ENCODE peak calls at places on chromosomes 13 and 19, in eight cellular contexts. I, B, H, V, Q, R, C and L are unnamed samples.

GRCh38 chr13:27923794-27924528 is 4.2 kb downstream of the PDX1 start:
- DNase-seq in I (peak), B (no peak), H (no peak), V (no peak), Q (peak), R (no peak), C (no peak), L (no peak)

GRCh38 chr19:15732388-15732787 is 4.6 kb downstream of the OR10H2 start:
- DNase-seq in I (no peak), B (no peak), H (no peak), V (no peak), Q (no peak), R (no peak), C (no peak), L (no peak)

GRCh38 chr19:55379161-55379560 is 2.5 kb downstream of the TMEM190 start:
- DNase-seq in I (no peak), B (no peak), H (no peak), V (no peak), Q (no peak), R (no peak), C (peak), L (no peak)

GRCh38 chr19:55467236-55468053 is 2.9 kb upstream of the C19orf85 start:
- DNase-seq in I (peak), B (peak), H (no peak), V (peak), Q (peak), R (peak), C (peak), L (peak)

GRCh38 chr19:9528757-9529336 is 9.6 kb downstream of the ZNF426 start:
- DNase-seq in I (no peak), B (peak), H (no peak), V (no peak), Q (no peak), R (no peak), C (no peak), L (peak)

GRCh38 chr13:94343243-94343585 is 136.3 kb downstream of the DCT start:
- DNase-seq in I (no peak), B (no peak), H (no peak), V (no peak), Q (no peak), R (no peak), C (no peak), L (peak)

GRCh38 chr19:58562126-58563033 is 4.0 kb upstream of the UBE2M start:
- DNase-seq in I (peak), B (no peak), H (no peak), V (no peak), Q (no peak), R (no peak), C (peak), L (peak)

GRCh38 chr19:44943801-44944249 is 1.8 kb downstream of the APOC4 start:
- DNase-seq in I (no peak), B (no peak), H (no peak), V (peak), Q (no peak), R (no peak), C (no peak), L (no peak)

GRCh38 chr19:41795031-41795461 is 1.3 kb upstream of the CEACAM3 start:
- DNase-seq in I (peak), B (peak), H (peak), V (peak), Q (peak), R (peak), C (peak), L (peak)

GRCh38 chr19:37654525-37654832 is 786 bp downstream of the ZFP30 start:
- DNase-seq in I (no peak), B (no peak), H (no peak), V (no peak), Q (no peak), R (no peak), C (no peak), L (peak)

GRCh38 chr19:13225973-13226865 is 76.0 kb downstream of the IER2 start:
- DNase-seq in I (no peak), B (no peak), H (no peak), V (no peak), Q (no peak), R (no peak), C (no peak), L (no peak)

GRCh38 chr13:101892296-101892695 is 439.8 kb downstream of the ITGBL1 start:
- DNase-seq in I (no peak), B (no peak), H (no peak), V (no peak), Q (no peak), R (no peak), C (no peak), L (no peak)

GRCh38 chr19:30036154-30037129 is 94.4 kb downstream of the URI1 start:
- DNase-seq in I (no peak), B (no peak), H (no peak), V (no peak), Q (no peak), R (no peak), C (no peak), L (peak)

GRCh38 chr13:93080587-93080986 is 146.0 kb upstream of the GPC6 start:
- DNase-seq in I (no peak), B (no peak), H (no peak), V (no peak), Q (no peak), R (no peak), C (no peak), L (peak)

GRCh38 chr13:26810095-26810494 is 49.5 kb upstream of the GPR12 start:
- DNase-seq in I (no peak), B (no peak), H (no peak), V (no peak), Q (no peak), R (no peak), C (no peak), L (no peak)

GRCh38 chr13:41827507-41828213 is 133.2 kb downstream of the VWA8 start:
- DNase-seq in I (no peak), B (peak), H (no peak), V (no peak), Q (no peak), R (no peak), C (no peak), L (peak)

GRCh38 chr19:8090932-8091331 is 38.4 kb downstream of the CCL25 start:
- DNase-seq in I (no peak), B (no peak), H (no peak), V (no peak), Q (no peak), R (no peak), C (no peak), L (no peak)

GRCh38 chr13:95505976-95506375 is 46.5 kb upstream of the CLDN10 start:
- DNase-seq in I (no peak), B (no peak), H (no peak), V (no peak), Q (no peak), R (no peak), C (no peak), L (no peak)

GRCh38 chr13:95512957-95513356 is 39.6 kb upstream of the CLDN10 start:
- DNase-seq in I (no peak), B (no peak), H (no peak), V (no peak), Q (no peak), R (no peak), C (no peak), L (no peak)

GRCh38 chr13:95512424-95512823 is 40.1 kb upstream of the CLDN10 start:
- DNase-seq in I (no peak), B (no peak), H (no peak), V (no peak), Q (no peak), R (no peak), C (no peak), L (no peak)

GRCh38 chr13:95510950-95511349 is 41.6 kb upstream of the CLDN10 start:
- DNase-seq in I (no peak), B (no peak), H (no peak), V (no peak), Q (no peak), R (no peak), C (no peak), L (no peak)

GRCh38 chr13:95509521-95510315 is 42.8 kb upstream of the CLDN10 start:
- DNase-seq in I (no peak), B (no peak), H (no peak), V (no peak), Q (no peak), R (no peak), C (no peak), L (peak)
- TF ChIP-seq USF2 in I (no peak), B (no peak), H (no peak), V (no peak), Q (no peak), R (no peak), C (no peak), L (no peak)

GRCh38 chr13:45220403-45220802 is 19.6 kb upstream of the KCTD4 start:
- DNase-seq in I (no peak), B (no peak), H (no peak), V (no peak), Q (no peak), R (no peak), C (no peak), L (no peak)

GRCh38 chr13:45218689-45219088 is 17.8 kb upstream of the KCTD4 start:
- DNase-seq in I (no peak), B (no peak), H (no peak), V (no peak), Q (no peak), R (no peak), C (no peak), L (no peak)

GRCh38 chr13:45216193-45216592 is 15.3 kb upstream of the KCTD4 start:
- DNase-seq in I (no peak), B (no peak), H (no peak), V (no peak), Q (no peak), R (no peak), C (no peak), L (no peak)

GRCh38 chr13:45219938-45220375 is 19.1 kb upstream of the KCTD4 start:
- DNase-seq in I (no peak), B (peak), H (no peak), V (no peak), Q (no peak), R (no peak), C (no peak), L (peak)

GRCh38 chr13:45219123-45219891 is 18.5 kb upstream of the KCTD4 start:
- DNase-seq in I (no peak), B (peak), H (no peak), V (no peak), Q (no peak), R (peak), C (no peak), L (no peak)
- TF ChIP-seq USF2 in I (no peak), B (no peak), H (no peak), V (no peak), Q (no peak), R (no peak), C (no peak), L (no peak)

GRCh38 chr19:49924004-49924880 is 4.8 kb upstream of the ATF5 start:
- DNase-seq in I (peak), B (no peak), H (peak), V (peak), Q (no peak), R (no peak), C (no peak), L (no peak)

GRCh38 chr19:49923055-49924003 is 5.7 kb upstream of the ATF5 start:
- DNase-seq in I (no peak), B (no peak), H (peak), V (no peak), Q (no peak), R (no peak), C (no peak), L (no peak)

GRCh38 chr19:49920624-49921363 is 8.2 kb upstream of the ATF5 start:
- DNase-seq in I (no peak), B (no peak), H (peak), V (no peak), Q (no peak), R (no peak), C (no peak), L (no peak)

GRCh38 chr19:49925486-49925885 is 3.5 kb upstream of the ATF5 start:
- DNase-seq in I (no peak), B (no peak), H (no peak), V (no peak), Q (no peak), R (no peak), C (no peak), L (no peak)

DNA sequence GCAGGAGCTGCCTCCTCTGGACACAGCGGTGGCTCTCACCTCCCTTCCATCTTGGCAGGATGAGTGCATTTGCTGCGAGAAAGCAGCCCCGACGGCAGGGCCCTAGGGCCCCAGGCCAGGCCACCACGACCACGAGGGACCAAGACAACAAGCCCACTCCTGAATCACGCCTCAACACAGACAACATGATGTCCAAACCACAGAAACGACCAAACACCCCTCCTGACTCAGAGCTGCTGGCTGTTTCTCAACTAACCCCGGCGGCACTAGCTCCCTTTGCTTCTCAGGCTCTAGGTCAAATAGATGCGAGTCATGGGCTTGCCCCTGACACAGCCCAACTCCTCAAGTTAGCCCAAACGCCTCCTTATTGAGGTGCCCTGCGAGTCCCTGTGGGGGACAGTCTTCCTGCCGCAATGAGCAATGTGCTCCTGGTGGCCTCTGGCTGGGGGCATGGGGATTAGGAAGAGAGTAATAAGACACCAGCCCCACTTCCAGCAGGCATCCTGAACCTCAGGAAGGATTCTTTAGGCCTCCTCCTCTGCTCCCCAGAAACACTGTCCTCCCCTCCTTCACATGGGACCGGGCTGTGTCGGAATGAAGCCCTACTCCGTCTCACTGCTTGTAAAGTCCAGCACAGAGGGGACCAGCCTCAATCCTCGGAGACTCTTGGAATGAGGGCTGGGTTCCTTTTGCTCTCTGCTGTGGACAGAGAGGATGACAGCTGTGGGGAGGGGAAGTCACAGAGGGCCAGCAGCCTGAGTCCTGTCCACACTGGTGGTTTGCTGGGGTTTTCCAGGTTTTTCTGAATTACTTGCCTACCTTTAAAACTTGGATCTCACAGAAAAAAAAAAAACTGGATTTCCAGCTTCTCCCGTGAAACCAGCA is 6.9 kb upstream of the ATF5 start:
- DNase-seq in I (no peak), B (no peak), H (no peak), V (no peak), Q (no peak), R (no peak), C (no peak), L (peak)
- TF ChIP-seq USF2 in I (no peak), B (no peak), H (no peak), V (no peak), Q (no peak), R (no peak), C (no peak), L (no peak)

GRCh38 chr19:18417250-18418033 is 1.8 kb upstream of the SSBP4 start:
- DNase-seq in I (peak), B (peak), H (no peak), V (peak), Q (peak), R (peak), C (peak), L (peak)
- TF ChIP-seq USF2 in I (no peak), B (no peak), H (no peak), V (no peak), Q (no peak), R (no peak), C (no peak), L (no peak)

DNA sequence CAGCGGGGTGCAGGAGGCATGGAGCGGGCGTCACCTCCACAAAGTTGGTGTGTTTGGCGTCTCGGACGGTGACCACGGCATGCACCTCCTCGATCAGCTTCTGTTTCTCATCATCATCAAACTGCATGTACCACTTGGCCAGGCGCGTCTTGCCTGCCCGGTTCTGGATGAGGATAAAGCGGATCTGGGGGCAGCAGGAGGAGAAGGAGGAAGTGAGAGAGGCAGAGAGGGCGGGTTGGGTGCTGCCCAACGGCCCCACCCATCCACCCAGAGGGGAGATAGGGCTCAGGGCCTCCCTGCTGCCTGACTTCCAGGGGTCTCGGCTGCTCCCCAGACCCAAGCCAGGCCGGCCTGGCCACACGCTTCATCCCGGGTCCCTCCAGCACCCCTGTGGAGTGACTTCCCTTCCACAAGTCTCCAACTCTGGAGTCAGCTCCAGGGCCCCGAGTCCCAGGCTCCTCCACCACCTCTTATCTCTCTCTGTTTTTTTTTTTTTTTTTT is 4.6 kb downstream of the AP2S1 start:
- DNase-seq in I (no peak), B (no peak), H (no peak), V (peak), Q (no peak), R (no peak), C (no peak), L (no peak)
- TF ChIP-seq USF2 in I (no peak), B (no peak), H (no peak), V (no peak), Q (no peak), R (no peak), C (no peak), L (no peak)

DNA sequence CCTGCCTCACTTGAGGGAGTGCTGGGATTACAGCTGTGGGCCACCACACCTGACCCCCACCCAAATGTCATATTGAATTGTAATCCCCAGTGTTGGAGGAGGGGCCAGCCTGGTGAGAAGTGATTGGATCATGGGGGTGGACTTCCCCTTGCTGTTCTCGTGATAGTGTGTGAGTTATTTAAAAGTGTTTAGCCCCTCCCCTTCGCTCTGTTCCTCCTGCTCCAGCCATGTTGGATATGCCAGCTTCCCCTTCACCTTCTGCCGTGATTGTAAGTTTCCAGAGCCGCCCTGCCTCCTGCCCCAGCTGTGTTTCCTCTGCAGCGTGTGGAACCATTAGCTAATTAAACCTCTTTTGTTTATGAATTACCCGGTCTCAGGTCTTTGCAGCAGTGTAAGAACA is 13.7 kb downstream of the CHAMP1 start:
- DNase-seq in I (no peak), B (no peak), H (no peak), V (no peak), Q (no peak), R (no peak), C (no peak), L (no peak)
- TF ChIP-seq USF2 in I (no peak), B (no peak), H (no peak), V (no peak), Q (no peak), R (no peak), C (no peak), L (no peak)